ENCODE peak calls at places on chromosomes 3 and 15, in four cellular contexts. One of them, this sample, is unnamed.

GRCh38 chr3:86282106-86282787 is 708.7 kb downstream of the VGLL3 start:
- DNase-seq in heart right ventricle: no peak
- DNase-seq in foreskin keratinocyte: no peak
- DNase-seq in fibroblast of lung: no peak
- DNase-seq in this sample: no peak

GRCh38 chr15:64185331-64185911 is 22.6 kb upstream of the PPIB start:
- DNase-seq in heart right ventricle: no peak
- DNase-seq in foreskin keratinocyte: peak; percentile 20
- DNase-seq in fibroblast of lung: no peak
- DNase-seq in this sample: no peak

GRCh38 chr3:48634661-48635221 is 520 bp downstream of the SLC26A6 start:
- DNase-seq in heart right ventricle: peak; percentile 26
- DNase-seq in foreskin keratinocyte: peak; percentile 33
- DNase-seq in fibroblast of lung: peak; percentile 57
- DNase-seq in this sample: peak; percentile 67

GRCh38 chr3:126983653-126984390 is 907 bp downstream of the PLXNA1 start:
- DNase-seq in heart right ventricle: no peak
- DNase-seq in foreskin keratinocyte: no peak
- DNase-seq in fibroblast of lung: peak; percentile 43
- DNase-seq in this sample: no peak

GRCh38 chr15:92124669-92125068 is 269.0 kb upstream of the ST8SIA2 start:
- DNase-seq in heart right ventricle: no peak
- DNase-seq in foreskin keratinocyte: no peak
- DNase-seq in fibroblast of lung: no peak
- DNase-seq in this sample: no peak

GRCh38 chr3:108218811-108219210 is 3.4 kb downstream of the IFT57 start:
- DNase-seq in heart right ventricle: no peak
- DNase-seq in foreskin keratinocyte: no peak
- DNase-seq in fibroblast of lung: peak; percentile 73
- DNase-seq in this sample: no peak

GRCh38 chr3:128238100-128238459 is 84.8 kb downstream of the EEFSEC start:
- DNase-seq in heart right ventricle: no peak
- DNase-seq in foreskin keratinocyte: no peak
- DNase-seq in fibroblast of lung: no peak
- DNase-seq in this sample: no peak

GRCh38 chr3:38149701-38150100 is 11.2 kb downstream of the MYD88 start:
- DNase-seq in heart right ventricle: no peak
- DNase-seq in foreskin keratinocyte: no peak
- DNase-seq in fibroblast of lung: no peak
- DNase-seq in this sample: no peak

GRCh38 chr3:41898631-41899030 is 63.3 kb downstream of the ULK4 start:
- DNase-seq in heart right ventricle: no peak
- DNase-seq in foreskin keratinocyte: no peak
- DNase-seq in fibroblast of lung: no peak
- DNase-seq in this sample: no peak

GRCh38 chr15:94125698-94126097 is 105.7 kb upstream of the MCTP2 start:
- DNase-seq in heart right ventricle: no peak
- DNase-seq in foreskin keratinocyte: no peak
- DNase-seq in fibroblast of lung: no peak
- DNase-seq in this sample: no peak

GRCh38 chr3:184039414-184039813 is 7.9 kb downstream of the HTR3D start:
- DNase-seq in heart right ventricle: no peak
- DNase-seq in foreskin keratinocyte: peak; percentile 37
- DNase-seq in fibroblast of lung: peak; percentile 38
- DNase-seq in this sample: no peak

DNA sequence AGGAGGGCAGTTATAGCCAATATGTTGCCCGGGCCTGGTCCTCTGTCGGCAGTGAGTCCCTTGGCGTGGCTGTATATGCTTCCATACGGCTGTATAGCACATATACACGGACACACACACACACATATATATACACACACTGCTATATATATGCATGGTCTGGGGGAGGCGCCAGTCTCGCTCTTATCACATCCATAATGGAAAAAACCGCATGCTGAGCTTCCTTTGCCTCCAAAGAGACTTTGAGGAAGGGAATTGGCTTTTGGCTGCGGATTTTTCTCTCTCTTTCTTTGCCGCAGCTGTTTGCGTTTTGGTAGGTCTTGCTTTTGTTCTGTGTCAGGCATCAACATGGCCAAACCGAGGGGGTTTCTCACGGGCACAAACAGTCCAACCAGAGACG is 11.3 kb upstream of the TMEM115 start:
- DNase-seq in heart right ventricle: no peak
- DNase-seq in foreskin keratinocyte: no peak
- DNase-seq in fibroblast of lung: peak; percentile 52
- DNase-seq in this sample: no peak
- TF ChIP-seq CTCF in heart right ventricle: no peak
- TF ChIP-seq CTCF in foreskin keratinocyte: peak; percentile 57
- TF ChIP-seq CTCF in fibroblast of lung: peak; percentile 36
- TF ChIP-seq CTCF in this sample: no peak

DNA sequence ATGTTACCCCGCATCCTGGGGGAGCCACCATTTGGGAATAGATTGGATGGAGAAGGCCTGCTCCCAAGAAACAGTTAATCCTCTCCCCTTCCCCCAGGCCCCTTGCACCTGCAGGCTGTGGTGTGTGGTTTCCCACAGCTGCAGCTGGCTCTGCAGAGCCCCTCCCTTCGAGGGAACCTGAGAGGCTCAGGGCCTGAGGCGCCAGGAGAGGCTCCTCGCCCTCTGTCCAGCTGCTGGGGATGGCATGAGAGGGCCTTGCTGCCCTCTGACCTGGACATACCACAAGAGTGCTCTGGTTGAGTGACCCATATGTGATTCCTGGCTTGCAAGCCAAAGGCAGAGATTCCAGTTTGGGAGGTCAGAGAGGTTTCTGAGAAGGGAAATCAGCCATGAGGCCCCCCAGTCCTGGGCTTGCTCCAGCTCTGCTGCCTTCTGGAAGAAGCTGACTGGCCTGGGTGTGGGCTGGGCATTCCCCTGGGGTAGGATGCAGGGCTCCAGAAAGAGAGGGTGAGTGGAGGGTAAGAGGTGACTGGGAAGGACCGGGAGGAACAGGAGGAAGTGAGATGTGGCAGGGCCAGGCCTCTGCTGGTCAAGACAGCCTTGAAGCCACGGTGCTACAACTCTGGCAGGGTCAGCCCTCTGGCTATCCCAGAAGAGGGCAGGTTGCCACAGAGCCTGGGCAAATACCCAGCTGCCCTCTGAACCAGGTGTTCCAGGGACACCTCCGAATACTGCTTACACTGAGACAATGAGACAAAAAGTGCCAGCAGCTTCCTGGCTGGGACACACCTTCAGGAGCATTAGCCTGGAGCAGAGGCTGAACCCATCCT is 16.0 kb upstream of the SRP14 start:
- DNase-seq in heart right ventricle: no peak
- DNase-seq in foreskin keratinocyte: peak; percentile 47
- DNase-seq in fibroblast of lung: peak; percentile 67
- DNase-seq in this sample: no peak
- H3K4me1 ChIP-seq in heart right ventricle: peaks cover 31% of the 10 kb centered on the region
- H3K4me1 ChIP-seq in foreskin keratinocyte: peaks cover 16% of the 10 kb centered on the region
- H3K4me1 ChIP-seq in fibroblast of lung: peaks cover 19% of the 10 kb centered on the region
- H3K4me1 ChIP-seq in this sample: peaks cover 28% of the 10 kb centered on the region

DNA sequence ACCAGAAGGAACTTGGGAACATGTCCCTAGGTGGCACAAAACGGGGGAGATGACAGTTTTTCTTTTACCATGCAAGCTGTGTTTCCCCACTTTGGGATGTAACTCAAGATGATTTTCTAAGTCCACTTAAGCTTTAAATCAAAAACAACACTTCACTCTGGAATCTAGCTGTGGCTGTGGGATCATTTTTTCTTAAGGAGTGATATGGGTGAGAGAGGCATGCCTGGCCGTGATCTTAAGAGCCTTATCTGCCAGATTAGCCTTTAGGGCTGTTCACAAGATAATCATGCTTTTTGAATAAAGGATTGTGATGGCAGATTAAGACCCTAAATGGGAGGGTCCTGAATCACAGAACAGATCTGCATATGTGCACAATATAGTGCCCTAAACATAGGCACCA is 384.8 kb upstream of the SEMA6D start:
- DNase-seq in heart right ventricle: no peak
- DNase-seq in foreskin keratinocyte: no peak
- DNase-seq in fibroblast of lung: peak; percentile 57
- DNase-seq in this sample: no peak
- H3K27ac ChIP-seq in heart right ventricle: no peak overlapping the region
- H3K27ac ChIP-seq in foreskin keratinocyte: no peak overlapping the region
- H3K27ac ChIP-seq in fibroblast of lung: no peak overlapping the region
- H3K27ac ChIP-seq in this sample: peak overlapping the region; percentile 32

DNA sequence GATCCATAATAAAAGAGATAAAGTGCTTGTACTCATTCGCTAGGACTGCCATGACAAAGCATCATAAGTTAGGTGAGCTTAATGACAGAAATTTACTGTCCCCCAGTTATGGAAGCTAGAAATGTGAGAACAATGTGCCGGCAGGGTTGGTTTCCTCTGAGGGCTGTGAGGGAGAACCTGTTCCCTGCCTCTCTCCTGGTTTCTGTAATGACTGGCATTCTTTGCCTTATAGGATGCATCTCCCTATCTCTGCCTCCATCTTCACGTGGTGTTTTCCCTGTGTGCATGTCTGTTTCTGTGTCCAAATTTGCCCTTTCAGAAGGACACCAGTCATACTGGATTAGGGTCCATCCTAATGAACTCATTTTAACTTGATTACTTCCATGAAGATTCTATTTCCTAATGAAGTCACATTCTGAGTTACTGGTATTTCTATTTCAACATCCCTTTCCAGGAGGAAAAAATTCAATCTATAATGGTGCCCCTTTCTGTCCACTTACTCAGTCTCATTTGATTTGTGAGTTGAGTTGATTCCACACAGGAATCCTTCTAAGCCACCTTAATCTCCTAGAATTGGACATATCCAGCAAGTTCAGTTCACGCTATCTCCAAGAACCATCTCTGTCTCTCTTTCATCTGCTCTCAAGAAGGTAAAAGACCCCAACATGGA is 71.2 kb upstream of the LIPC start:
- DNase-seq in heart right ventricle: no peak
- DNase-seq in foreskin keratinocyte: no peak
- DNase-seq in fibroblast of lung: peak; percentile 12
- DNase-seq in this sample: no peak
- TF ChIP-seq CTCF in heart right ventricle: no peak
- TF ChIP-seq CTCF in foreskin keratinocyte: no peak
- TF ChIP-seq CTCF in fibroblast of lung: no peak
- TF ChIP-seq CTCF in this sample: no peak